ENCODE peak calls at places on chromosomes 4 and X, in eight cellular contexts. One of them, this sample, is unnamed.

GRCh38 chrX:78037881-78038280 is 66.2 kb upstream of the PGK1 start:
- DNase-seq in HCT116: no peak
- DNase-seq in type B pancreatic cell: no peak
- DNase-seq in ovary: no peak
- DNase-seq in astrocyte of the spinal cord: no peak
- DNase-seq in AG10803: no peak
- DNase-seq in left ventricle myocardium inferior: no peak
- DNase-seq in fibroblast of lung: no peak
- DNase-seq in this sample: no peak

GRCh38 chr4:84738622-84739021 is 155.7 kb downstream of the CDS1 start:
- DNase-seq in ovary: no peak
- DNase-seq in fibroblast of lung: no peak
- DNase-seq in left ventricle myocardium inferior: no peak
- DNase-seq in AG10803: no peak
- DNase-seq in HCT116: no peak
- DNase-seq in type B pancreatic cell: no peak
- DNase-seq in astrocyte of the spinal cord: no peak
- DNase-seq in this sample: no peak

GRCh38 chr4:152094851-152095700 is 334.3 kb upstream of the GATB start:
- DNase-seq in left ventricle myocardium inferior: no peak
- DNase-seq in HCT116: no peak
- DNase-seq in type B pancreatic cell: no peak
- DNase-seq in ovary: no peak
- DNase-seq in astrocyte of the spinal cord: peak
- DNase-seq in AG10803: peak
- DNase-seq in fibroblast of lung: peak
- DNase-seq in this sample: no peak

GRCh38 chr4:141283563-141283962 is 62.9 kb downstream of the ZNF330 start:
- DNase-seq in fibroblast of lung: no peak
- DNase-seq in HCT116: no peak
- DNase-seq in astrocyte of the spinal cord: no peak
- DNase-seq in left ventricle myocardium inferior: no peak
- DNase-seq in type B pancreatic cell: no peak
- DNase-seq in AG10803: no peak
- DNase-seq in ovary: no peak
- DNase-seq in this sample: no peak

GRCh38 chr4:43651991-43652390 is 759.5 kb downstream of the GRXCR1 start:
- DNase-seq in AG10803: no peak
- DNase-seq in HCT116: no peak
- DNase-seq in astrocyte of the spinal cord: no peak
- DNase-seq in type B pancreatic cell: no peak
- DNase-seq in ovary: no peak
- DNase-seq in left ventricle myocardium inferior: no peak
- DNase-seq in fibroblast of lung: no peak
- DNase-seq in this sample: no peak

GRCh38 chr4:182808673-182809416 is 108.3 kb downstream of the DCTD start:
- DNase-seq in fibroblast of lung: peak
- DNase-seq in type B pancreatic cell: no peak
- DNase-seq in left ventricle myocardium inferior: no peak
- DNase-seq in astrocyte of the spinal cord: no peak
- DNase-seq in AG10803: peak
- DNase-seq in ovary: no peak
- DNase-seq in HCT116: no peak
- DNase-seq in this sample: no peak

GRCh38 chr4:180618396-180618795 is 1624.8 kb upstream of the TENM3 start:
- DNase-seq in left ventricle myocardium inferior: no peak
- DNase-seq in HCT116: no peak
- DNase-seq in astrocyte of the spinal cord: peak
- DNase-seq in fibroblast of lung: peak
- DNase-seq in type B pancreatic cell: no peak
- DNase-seq in ovary: no peak
- DNase-seq in AG10803: no peak
- DNase-seq in this sample: no peak

GRCh38 chr4:25523405-25523804 is 132.2 kb upstream of the SLC34A2 start:
- DNase-seq in HCT116: no peak
- DNase-seq in left ventricle myocardium inferior: no peak
- DNase-seq in type B pancreatic cell: peak
- DNase-seq in AG10803: no peak
- DNase-seq in astrocyte of the spinal cord: no peak
- DNase-seq in fibroblast of lung: peak
- DNase-seq in ovary: no peak
- DNase-seq in this sample: no peak

GRCh38 chr4:168028970-168029610 is 63.2 kb upstream of the ANXA10 start:
- DNase-seq in astrocyte of the spinal cord: no peak
- DNase-seq in ovary: no peak
- DNase-seq in left ventricle myocardium inferior: no peak
- DNase-seq in fibroblast of lung: no peak
- DNase-seq in type B pancreatic cell: no peak
- DNase-seq in AG10803: no peak
- DNase-seq in HCT116: no peak
- DNase-seq in this sample: no peak

GRCh38 chr4:8374851-8375649 is 65.5 kb downstream of the ACOX3 start:
- DNase-seq in HCT116: no peak
- DNase-seq in fibroblast of lung: no peak
- DNase-seq in astrocyte of the spinal cord: no peak
- DNase-seq in type B pancreatic cell: no peak
- DNase-seq in AG10803: no peak
- DNase-seq in ovary: no peak
- DNase-seq in left ventricle myocardium inferior: peak
- DNase-seq in this sample: no peak

GRCh38 chr4:7719354-7720174 is 220.1 kb downstream of the AFAP1 start:
- DNase-seq in type B pancreatic cell: peak
- DNase-seq in left ventricle myocardium inferior: peak
- DNase-seq in astrocyte of the spinal cord: peak
- DNase-seq in fibroblast of lung: peak
- DNase-seq in AG10803: peak
- DNase-seq in HCT116: no peak
- DNase-seq in ovary: peak
- DNase-seq in this sample: no peak

GRCh38 chrX:111581086-111581485 is 69.6 kb downstream of the SERTM2 start:
- DNase-seq in AG10803: no peak
- DNase-seq in fibroblast of lung: peak
- DNase-seq in left ventricle myocardium inferior: no peak
- DNase-seq in HCT116: no peak
- DNase-seq in astrocyte of the spinal cord: peak
- DNase-seq in ovary: no peak
- DNase-seq in type B pancreatic cell: no peak
- DNase-seq in this sample: no peak

GRCh38 chr4:39846135-39846534 is 131.6 kb downstream of the PDS5A start:
- DNase-seq in astrocyte of the spinal cord: peak
- DNase-seq in AG10803: peak
- DNase-seq in left ventricle myocardium inferior: no peak
- DNase-seq in HCT116: no peak
- DNase-seq in fibroblast of lung: peak
- DNase-seq in ovary: no peak
- DNase-seq in type B pancreatic cell: no peak
- DNase-seq in this sample: no peak

GRCh38 chrX:103442536-103442901 is 66.2 kb downstream of the BEX3 start:
- DNase-seq in fibroblast of lung: peak
- DNase-seq in astrocyte of the spinal cord: peak
- DNase-seq in type B pancreatic cell: no peak
- DNase-seq in left ventricle myocardium inferior: no peak
- DNase-seq in AG10803: peak
- DNase-seq in ovary: no peak
- DNase-seq in HCT116: no peak
- DNase-seq in this sample: no peak

GRCh38 chr4:6071959-6072720 is 53.9 kb upstream of the C4orf50 start:
- DNase-seq in type B pancreatic cell: no peak
- DNase-seq in left ventricle myocardium inferior: peak
- DNase-seq in AG10803: no peak
- DNase-seq in astrocyte of the spinal cord: no peak
- DNase-seq in HCT116: no peak
- DNase-seq in fibroblast of lung: no peak
- DNase-seq in ovary: no peak
- DNase-seq in this sample: no peak

GRCh38 chr4:1784789-1785591 is 8.1 kb upstream of the FGFR3 start:
- DNase-seq in type B pancreatic cell: no peak
- DNase-seq in left ventricle myocardium inferior: peak
- DNase-seq in HCT116: no peak
- DNase-seq in fibroblast of lung: no peak
- DNase-seq in astrocyte of the spinal cord: no peak
- DNase-seq in ovary: no peak
- DNase-seq in AG10803: no peak
- DNase-seq in this sample: no peak

GRCh38 chr4:95601342-95601741 is 52.6 kb upstream of the UNC5C start:
- DNase-seq in type B pancreatic cell: no peak
- DNase-seq in AG10803: no peak
- DNase-seq in left ventricle myocardium inferior: no peak
- DNase-seq in astrocyte of the spinal cord: no peak
- DNase-seq in fibroblast of lung: no peak
- DNase-seq in ovary: no peak
- DNase-seq in HCT116: no peak
- DNase-seq in this sample: no peak

GRCh38 chr4:31021008-31021407 is 300.8 kb downstream of the PCDH7 start:
- DNase-seq in HCT116: no peak
- DNase-seq in astrocyte of the spinal cord: no peak
- DNase-seq in fibroblast of lung: no peak
- DNase-seq in ovary: no peak
- DNase-seq in left ventricle myocardium inferior: no peak
- DNase-seq in AG10803: no peak
- DNase-seq in type B pancreatic cell: no peak
- DNase-seq in this sample: no peak

GRCh38 chrX:130885996-130886395 is 17.0 kb downstream of the ENOX2 start:
- DNase-seq in fibroblast of lung: no peak
- DNase-seq in ovary: no peak
- DNase-seq in AG10803: no peak
- DNase-seq in type B pancreatic cell: no peak
- DNase-seq in HCT116: no peak
- DNase-seq in astrocyte of the spinal cord: no peak
- DNase-seq in left ventricle myocardium inferior: no peak
- DNase-seq in this sample: no peak

GRCh38 chr4:182827166-182827565 is 90.0 kb downstream of the DCTD start:
- DNase-seq in type B pancreatic cell: no peak
- DNase-seq in HCT116: no peak
- DNase-seq in fibroblast of lung: no peak
- DNase-seq in ovary: no peak
- DNase-seq in left ventricle myocardium inferior: no peak
- DNase-seq in astrocyte of the spinal cord: no peak
- DNase-seq in AG10803: no peak
- DNase-seq in this sample: no peak

DNA sequence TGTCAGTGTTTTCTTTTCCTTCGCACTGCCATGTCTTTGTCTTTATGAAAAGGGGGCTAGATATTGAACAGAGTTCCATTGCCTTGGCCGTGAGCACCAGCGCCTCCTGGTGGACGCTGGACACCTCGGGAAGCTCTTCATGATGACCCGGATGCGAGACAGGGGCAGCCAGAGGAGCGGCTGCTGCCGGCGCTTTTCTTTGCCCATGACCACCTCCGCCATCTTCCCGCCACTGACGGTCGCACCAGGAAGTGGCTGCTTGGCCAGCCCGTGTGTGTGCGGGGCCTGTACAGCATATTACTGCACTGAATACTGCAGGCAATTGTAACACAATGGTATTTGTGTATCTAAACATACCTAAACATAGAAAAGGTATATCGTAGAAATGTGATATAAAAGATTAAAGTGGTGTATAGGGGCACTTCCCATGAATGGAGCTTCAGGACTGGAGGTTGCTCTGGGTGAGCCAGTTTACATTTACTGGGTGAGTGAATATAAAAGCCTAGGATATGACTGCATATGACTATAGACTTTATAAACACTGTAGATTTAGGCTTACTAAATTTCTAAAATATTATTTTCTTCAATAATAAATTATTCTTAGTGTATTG is 15.8 kb upstream of the GRIA2 start:
- DNase-seq in left ventricle myocardium inferior: no peak
- DNase-seq in ovary: no peak
- DNase-seq in astrocyte of the spinal cord: no peak
- DNase-seq in AG10803: peak
- DNase-seq in type B pancreatic cell: no peak
- DNase-seq in HCT116: peak
- DNase-seq in fibroblast of lung: no peak
- DNase-seq in this sample: no peak
- TF ChIP-seq CTCF in left ventricle myocardium inferior: peak
- TF ChIP-seq CTCF in ovary: no peak
- TF ChIP-seq CTCF in astrocyte of the spinal cord: peak
- TF ChIP-seq CTCF in AG10803: peak
- TF ChIP-seq CTCF in type B pancreatic cell: peak
- TF ChIP-seq CTCF in HCT116: peak
- TF ChIP-seq CTCF in fibroblast of lung: peak
- TF ChIP-seq CTCF in this sample: peak

GRCh38 chrX:100609591-100609990 is 24.9 kb downstream of the TNMD start:
- DNase-seq in astrocyte of the spinal cord: no peak
- DNase-seq in type B pancreatic cell: no peak
- DNase-seq in ovary: no peak
- DNase-seq in fibroblast of lung: no peak
- DNase-seq in AG10803: no peak
- DNase-seq in HCT116: no peak
- DNase-seq in left ventricle myocardium inferior: no peak
- DNase-seq in this sample: no peak
- TF ChIP-seq CTCF in astrocyte of the spinal cord: no peak
- TF ChIP-seq CTCF in type B pancreatic cell: peak
- TF ChIP-seq CTCF in ovary: no peak
- TF ChIP-seq CTCF in fibroblast of lung: no peak
- TF ChIP-seq CTCF in AG10803: no peak
- TF ChIP-seq CTCF in HCT116: no peak
- TF ChIP-seq CTCF in left ventricle myocardium inferior: peak
- TF ChIP-seq CTCF in this sample: peak

DNA sequence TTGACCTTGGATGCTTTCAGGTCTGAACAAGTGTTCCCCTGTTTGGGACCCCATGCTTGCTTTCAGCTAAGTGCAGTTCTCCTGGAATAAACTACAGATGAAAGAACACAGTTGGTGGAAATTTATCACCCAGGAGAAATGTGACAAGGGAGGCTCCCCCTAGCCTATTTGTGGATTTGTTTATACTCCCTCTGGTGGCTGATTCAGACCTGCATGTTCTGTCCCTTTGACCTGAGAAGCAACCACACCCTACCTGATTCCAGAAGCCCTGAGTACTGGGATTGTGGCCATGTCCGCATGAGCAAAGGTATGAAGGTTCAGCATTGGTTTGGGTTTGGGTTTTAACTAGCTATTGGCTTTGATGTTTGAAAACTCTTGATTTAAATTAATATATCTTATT is 440.9 kb downstream of the MID1IP1 start:
- DNase-seq in HCT116: peak
- DNase-seq in AG10803: no peak
- DNase-seq in fibroblast of lung: peak
- DNase-seq in ovary: no peak
- DNase-seq in astrocyte of the spinal cord: no peak
- DNase-seq in left ventricle myocardium inferior: no peak
- DNase-seq in type B pancreatic cell: no peak
- DNase-seq in this sample: no peak
- TF ChIP-seq CTCF in HCT116: peak
- TF ChIP-seq CTCF in AG10803: peak
- TF ChIP-seq CTCF in fibroblast of lung: peak
- TF ChIP-seq CTCF in ovary: no peak
- TF ChIP-seq CTCF in astrocyte of the spinal cord: peak
- TF ChIP-seq CTCF in left ventricle myocardium inferior: peak
- TF ChIP-seq CTCF in type B pancreatic cell: peak
- TF ChIP-seq CTCF in this sample: peak

DNA sequence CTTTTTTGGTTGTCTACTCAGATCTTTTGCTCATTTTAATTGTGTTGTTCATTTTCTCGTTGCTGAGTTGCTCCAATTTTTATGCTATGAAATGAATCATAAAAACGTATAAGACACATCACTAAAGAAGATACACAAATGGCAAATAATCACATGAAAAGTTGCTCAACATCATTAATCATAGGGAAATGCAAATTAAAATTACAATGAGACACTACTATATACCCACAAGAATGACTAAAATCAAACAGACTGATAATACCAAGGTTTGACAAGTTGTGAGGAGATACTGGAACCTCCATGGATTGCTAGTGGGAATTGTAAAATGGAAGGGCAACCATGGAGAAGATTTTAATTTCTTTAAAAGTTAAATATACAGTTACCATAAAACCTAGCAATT is 17.0 kb downstream of the GSTCD start:
- DNase-seq in ovary: no peak
- DNase-seq in type B pancreatic cell: no peak
- DNase-seq in fibroblast of lung: no peak
- DNase-seq in HCT116: no peak
- DNase-seq in astrocyte of the spinal cord: no peak
- DNase-seq in left ventricle myocardium inferior: no peak
- DNase-seq in AG10803: no peak
- DNase-seq in this sample: no peak
- TF ChIP-seq CTCF in ovary: no peak
- TF ChIP-seq CTCF in type B pancreatic cell: no peak
- TF ChIP-seq CTCF in fibroblast of lung: no peak
- TF ChIP-seq CTCF in HCT116: no peak
- TF ChIP-seq CTCF in astrocyte of the spinal cord: no peak
- TF ChIP-seq CTCF in left ventricle myocardium inferior: no peak
- TF ChIP-seq CTCF in AG10803: no peak
- TF ChIP-seq CTCF in this sample: no peak

This sample was measured in AG09319.